ENCODE peak calls at places on chromosomes 11 and 22, in six cellular contexts. J is HepG2, D is HCT116, Q is SK-N-SH, V is GM12878, O is K562. G is an unnamed sample.

GRCh38 chr22:24727218-24727851 is 47.2 kb downstream of the PIWIL3 start:
- DNase-seq in J (peak), D (peak), Q (peak), V (no peak), O (peak), G (no peak)

GRCh38 chr22:41458161-41458728 is 10.2 kb downstream of the PHF5A start:
- DNase-seq in J (no peak), D (no peak), Q (no peak), V (no peak), O (no peak), G (no peak)

GRCh38 chr11:131186629-131187075 is 183.8 kb upstream of the NTM start:
- DNase-seq in J (no peak), D (no peak), Q (no peak), V (peak), O (no peak), G (no peak)

GRCh38 chr11:70176940-70177689 is 26.0 kb upstream of the FADD start:
- DNase-seq in J (peak), D (peak), Q (peak), V (no peak), O (peak), G (peak)

GRCh38 chr11:66150140-66150539 is 80.1 kb downstream of the PACS1 start:
- DNase-seq in J (no peak), D (no peak), Q (no peak), V (no peak), O (no peak), G (no peak)

GRCh38 chr11:16194566-16194965 is 161.8 kb downstream of the SOX6 start:
- DNase-seq in J (no peak), D (no peak), Q (no peak), V (no peak), O (no peak), G (no peak)

GRCh38 chr11:77171885-77172665 is 44.0 kb downstream of the MYO7A start:
- DNase-seq in J (peak), D (no peak), Q (no peak), V (no peak), O (peak), G (peak)

GRCh38 chr22:20002098-20002497 is 14.5 kb downstream of the ARVCF start:
- DNase-seq in J (no peak), D (no peak), Q (no peak), V (no peak), O (no peak), G (no peak)

GRCh38 chr11:115264278-115264677 is 239.9 kb downstream of the CADM1 start:
- DNase-seq in J (no peak), D (no peak), Q (no peak), V (no peak), O (no peak), G (no peak)

GRCh38 chr11:94623120-94623735 is 56.1 kb downstream of the PIWIL4 start:
- DNase-seq in J (peak), D (peak), Q (peak), V (peak), O (peak), G (peak)

GRCh38 chr11:1933416-1934325 is 13.5 kb upstream of the MRPL23 start:
- DNase-seq in J (no peak), D (no peak), Q (no peak), V (no peak), O (no peak), G (no peak)

GRCh38 chr22:21994881-21995444 is 12.4 kb upstream of the TOP3B start:
- DNase-seq in J (no peak), D (no peak), Q (no peak), V (no peak), O (no peak), G (no peak)

GRCh38 chr11:72724851-72725730 is 27.1 kb downstream of the ARAP1 start:
- DNase-seq in J (peak), D (peak), Q (peak), V (no peak), O (peak), G (peak)

GRCh38 chr11:45449036-45449601 is 163.0 kb upstream of the SYT13 start:
- DNase-seq in J (no peak), D (no peak), Q (no peak), V (no peak), O (no peak), G (no peak)

GRCh38 chr11:69474736-69475135 is 6.7 kb upstream of the LINC01488 start:
- DNase-seq in J (no peak), D (no peak), Q (no peak), V (no peak), O (no peak), G (no peak)

GRCh38 chr22:46613606-46613997 is 6.6 kb upstream of the GRAMD4 start:
- DNase-seq in J (no peak), D (no peak), Q (no peak), V (peak), O (no peak), G (peak)

GRCh38 chr11:13011366-13012036 is 2.4 kb downstream of the RASSF10 start:
- DNase-seq in J (no peak), D (no peak), Q (no peak), V (no peak), O (no peak), G (no peak)

GRCh38 chr11:126604461-126604860 is 249.0 kb downstream of the ST3GAL4 start:
- DNase-seq in J (no peak), D (no peak), Q (no peak), V (no peak), O (no peak), G (no peak)

GRCh38 chr11:26987205-26987604 is 6.7 kb upstream of the FIBIN start:
- DNase-seq in J (no peak), D (no peak), Q (no peak), V (no peak), O (no peak), G (no peak)

GRCh38 chr22:24185501-24186351 is 4.4 kb downstream of the SUSD2 start:
- DNase-seq in J (no peak), D (no peak), Q (peak), V (no peak), O (no peak), G (no peak)

GRCh38 chr11:130947481-130947880 is 31.2 kb upstream of the SNX19 start:
- DNase-seq in J (no peak), D (no peak), Q (no peak), V (no peak), O (no peak), G (no peak)

GRCh38 chr11:48049036-48049435 is 68.7 kb downstream of the PTPRJ start:
- DNase-seq in J (no peak), D (no peak), Q (no peak), V (no peak), O (no peak), G (no peak)

GRCh38 chr11:61132646-61133045 is 28.6 kb downstream of the VPS37C start:
- DNase-seq in J (no peak), D (no peak), Q (no peak), V (no peak), O (no peak), G (no peak)

GRCh38 chr11:116929393-116930090 is 92.1 kb upstream of the APOA1 start:
- DNase-seq in J (peak), D (no peak), Q (no peak), V (no peak), O (no peak), G (no peak)

GRCh38 chr11:68532719-68533369 is 72.3 kb downstream of the PPP6R3 start:
- DNase-seq in J (peak), D (no peak), Q (no peak), V (no peak), O (no peak), G (no peak)

GRCh38 chr11:1772270-1773130 is 8.8 kb upstream of the CTSD start:
- DNase-seq in J (no peak), D (peak), Q (no peak), V (no peak), O (peak), G (peak)

GRCh38 chr22:36765943-36766450 is 9.9 kb downstream of the IFT27 start:
- DNase-seq in J (no peak), D (no peak), Q (no peak), V (no peak), O (no peak), G (no peak)

GRCh38 chr11:24091594-24091993 is 405.3 kb upstream of the LUZP2 start:
- DNase-seq in J (no peak), D (no peak), Q (no peak), V (no peak), O (no peak), G (no peak)

GRCh38 chr11:29773656-29774264 is 243.1 kb downstream of the KCNA4 start:
- DNase-seq in J (no peak), D (no peak), Q (no peak), V (no peak), O (no peak), G (no peak)

GRCh38 chr11:35902961-35903360 is 40.9 kb upstream of the LDLRAD3 start:
- DNase-seq in J (no peak), D (no peak), Q (no peak), V (no peak), O (no peak), G (no peak)

GRCh38 chr11:94151903-94152677 is 23.4 kb downstream of the PANX1 start:
- DNase-seq in J (peak), D (peak), Q (peak), V (no peak), O (peak), G (no peak)

GRCh38 chr11:47891886-47892285 is 43.7 kb upstream of the NUP160 start:
- DNase-seq in J (no peak), D (no peak), Q (no peak), V (no peak), O (no peak), G (no peak)

GRCh38 chr11:75811485-75811884 is 3.5 kb upstream of the UVRAG start:
- DNase-seq in J (no peak), D (no peak), Q (no peak), V (no peak), O (no peak), G (no peak)

GRCh38 chr11:113907155-113907554 is 2.6 kb downstream of the HTR3B start:
- DNase-seq in J (no peak), D (no peak), Q (no peak), V (no peak), O (no peak), G (no peak)

GRCh38 chr22:39661842-39662676 is 91.5 kb downstream of the CACNA1I start:
- DNase-seq in J (no peak), D (no peak), Q (no peak), V (no peak), O (peak), G (no peak)
- TF ChIP-seq YY1 in J (no peak), D (no peak), Q (no peak), V (no peak), O (no peak), G (no peak)

GRCh38 chr22:35552186-35552842 is 11.7 kb downstream of the RASD2 start:
- DNase-seq in J (peak), D (peak), Q (peak), V (no peak), O (peak), G (peak)
- TF ChIP-seq YY1 in J (no peak), D (no peak), Q (no peak), V (no peak), O (no peak), G (no peak)

GRCh38 chr22:39278040-39278439 is 33.3 kb upstream of the PDGFB start:
- DNase-seq in J (no peak), D (no peak), Q (no peak), V (no peak), O (no peak), G (no peak)
- TF ChIP-seq YY1 in J (no peak), D (no peak), Q (no peak), V (no peak), O (no peak), G (no peak)

DNA sequence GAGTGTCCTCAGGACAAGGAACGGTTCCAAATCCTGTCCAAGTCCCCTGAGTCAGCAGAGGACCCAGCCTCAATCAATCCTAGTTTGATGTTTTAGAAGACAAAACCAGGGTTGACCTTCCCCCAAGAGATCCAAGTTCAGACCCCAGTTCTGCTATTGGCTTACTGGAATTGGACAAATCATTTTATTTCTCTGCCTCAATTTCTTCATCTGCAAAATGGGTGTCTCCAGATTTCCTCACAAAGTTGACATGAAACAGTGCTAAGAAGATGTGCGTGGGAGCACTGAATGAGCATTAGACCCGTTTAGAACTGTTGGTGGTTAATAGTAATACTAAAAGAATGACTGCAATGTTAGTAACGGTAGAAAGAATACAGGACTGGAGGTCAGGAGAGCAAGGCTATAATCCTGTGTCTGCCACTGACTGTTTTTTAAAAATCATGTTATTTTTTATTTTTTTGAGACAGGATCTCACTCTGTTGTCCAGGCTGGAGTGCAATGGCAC is 32.8 kb upstream of the SCUBE1 start:
- DNase-seq in J (no peak), D (no peak), Q (no peak), V (no peak), O (no peak), G (no peak)
- TF ChIP-seq YY1 in J (no peak), D (no peak), Q (no peak), V (no peak), O (no peak), G (no peak)

G was measured in NT2/D1.